ENCODE peak calls at places on chromosome 3, in eight cellular contexts. C, Z, T, D, R, S, I and J are unnamed samples.

GRCh38 chr3:44913868-44914468 is 39.6 kb downstream of the TGM4 start:
- DNase-seq in C (peak), Z (peak), T (peak), D (peak), R (peak), S (no peak), I (peak), J (no peak)

GRCh38 chr3:182484682-182485081 is 308.6 kb upstream of the ATP11B start:
- DNase-seq in C (no peak), Z (no peak), T (no peak), D (no peak), R (no peak), S (no peak), I (no peak), J (no peak)

GRCh38 chr3:49385617-49386016 is 26.2 kb downstream of the RHOA start:
- DNase-seq in C (no peak), Z (no peak), T (no peak), D (no peak), R (no peak), S (no peak), I (no peak), J (no peak)

GRCh38 chr3:94525039-94525438 is 462.2 kb downstream of the NSUN3 start:
- DNase-seq in C (no peak), Z (peak), T (no peak), D (peak), R (peak), S (no peak), I (no peak), J (peak)

GRCh38 chr3:17046623-17047022 is 161.9 kb downstream of the PLCL2 start:
- DNase-seq in C (no peak), Z (no peak), T (no peak), D (no peak), R (no peak), S (no peak), I (no peak), J (no peak)

GRCh38 chr3:95280711-95281352 is 1218.0 kb downstream of the NSUN3 start:
- DNase-seq in C (no peak), Z (no peak), T (no peak), D (no peak), R (no peak), S (no peak), I (no peak), J (no peak)

GRCh38 chr3:52722491-52722890 is 16.6 kb downstream of the SPCS1 start:
- DNase-seq in C (no peak), Z (no peak), T (no peak), D (no peak), R (no peak), S (no peak), I (no peak), J (no peak)

GRCh38 chr3:17642474-17642873 is 100.0 kb downstream of the TBC1D5 start:
- DNase-seq in C (no peak), Z (no peak), T (no peak), D (no peak), R (no peak), S (no peak), I (no peak), J (no peak)

GRCh38 chr3:18740631-18741583 is 315.8 kb upstream of the SATB1 start:
- DNase-seq in C (peak), Z (no peak), T (no peak), D (no peak), R (no peak), S (no peak), I (no peak), J (no peak)

GRCh38 chr3:153285194-153285641 is 123.2 kb downstream of the RAP2B start:
- DNase-seq in C (no peak), Z (no peak), T (no peak), D (no peak), R (peak), S (no peak), I (no peak), J (no peak)

GRCh38 chr3:50237754-50238548 is 1.9 kb downstream of the GNAI2 start:
- DNase-seq in C (peak), Z (peak), T (peak), D (no peak), R (peak), S (peak), I (peak), J (peak)

GRCh38 chr3:12994357-12994606 is 78.9 kb downstream of the IQSEC1 start:
- DNase-seq in C (peak), Z (peak), T (peak), D (no peak), R (peak), S (no peak), I (no peak), J (no peak)

GRCh38 chr3:139123377-139124095 is 78.8 kb upstream of the PRR23C start:
- DNase-seq in C (no peak), Z (no peak), T (no peak), D (no peak), R (no peak), S (no peak), I (no peak), J (no peak)

GRCh38 chr3:54120657-54121403 is 1.5 kb upstream of the CACNA2D3 start:
- DNase-seq in C (no peak), Z (peak), T (no peak), D (no peak), R (no peak), S (no peak), I (no peak), J (no peak)

GRCh38 chr3:54857343-54857742 is 70.5 kb downstream of the LRTM1 start:
- DNase-seq in C (no peak), Z (no peak), T (no peak), D (no peak), R (no peak), S (no peak), I (no peak), J (no peak)

GRCh38 chr3:2354702-2355101 is 256.0 kb downstream of the CNTN4 start:
- DNase-seq in C (no peak), Z (no peak), T (no peak), D (no peak), R (no peak), S (no peak), I (no peak), J (no peak)

GRCh38 chr3:186933801-186934200 is 3.5 kb downstream of the ST6GAL1 start:
- DNase-seq in C (no peak), Z (no peak), T (no peak), D (no peak), R (no peak), S (no peak), I (no peak), J (no peak)

GRCh38 chr3:128794067-128794768 is 68.2 kb downstream of the RAB7A start:
- DNase-seq in C (no peak), Z (no peak), T (no peak), D (no peak), R (no peak), S (no peak), I (no peak), J (no peak)

GRCh38 chr3:125207949-125208568 is 4.5 kb downstream of the SLC12A8 start:
- DNase-seq in C (no peak), Z (no peak), T (no peak), D (no peak), R (no peak), S (no peak), I (no peak), J (no peak)

GRCh38 chr3:15858547-15859506 is 61.0 kb upstream of the ANKRD28 start:
- DNase-seq in C (peak), Z (peak), T (peak), D (peak), R (peak), S (peak), I (peak), J (no peak)

GRCh38 chr3:8452112-8452511 is 49.5 kb upstream of the LMCD1 start:
- DNase-seq in C (no peak), Z (no peak), T (no peak), D (no peak), R (no peak), S (no peak), I (no peak), J (no peak)

GRCh38 chr3:82080261-82080660 is 318.8 kb upstream of the GBE1 start:
- DNase-seq in C (no peak), Z (no peak), T (no peak), D (no peak), R (no peak), S (no peak), I (no peak), J (no peak)

GRCh38 chr3:14608298-14608697 is 43.3 kb upstream of the CCDC174 start:
- DNase-seq in C (no peak), Z (no peak), T (no peak), D (no peak), R (no peak), S (no peak), I (no peak), J (no peak)

GRCh38 chr3:170391108-170391507 is 27.6 kb upstream of the CLDN11 start:
- DNase-seq in C (no peak), Z (no peak), T (no peak), D (no peak), R (no peak), S (no peak), I (no peak), J (no peak)

GRCh38 chr3:72177075-72178050 is 392.4 kb upstream of the PROK2 start:
- DNase-seq in C (peak), Z (peak), T (peak), D (no peak), R (peak), S (peak), I (no peak), J (no peak)
- H3K4me3 ChIP-seq in C (no peak), Z (no peak), T (peak), D (no peak), R (peak), S (peak), I (no peak), J (peak)

GRCh38 chr3:132448211-132448961 is 31.1 kb downstream of the DNAJC13 start:
- DNase-seq in C (no peak), Z (peak), T (peak), D (no peak), R (peak), S (no peak), I (no peak), J (peak)
- H3K27ac ChIP-seq in C (peak), Z (no peak), T (peak), D (no peak), R (peak), S (no peak), I (no peak), J (no peak)

GRCh38 chr3:136195258-136196063 is 674 bp downstream of the MSL2 start:
- DNase-seq in C (peak), Z (peak), T (peak), D (peak), R (peak), S (peak), I (peak), J (peak)
- TF ChIP-seq POLR2A in C (peak), Z (peak), T (no peak), D (no peak), R (no peak), S (no peak), I (peak), J (no peak)

GRCh38 chr3:113623827-113624226 is 72.6 kb downstream of the USF3 start:
- DNase-seq in C (no peak), Z (no peak), T (no peak), D (no peak), R (no peak), S (no peak), I (no peak), J (no peak)

GRCh38 chr3:113628788-113629187 is 67.7 kb downstream of the USF3 start:
- DNase-seq in C (no peak), Z (no peak), T (no peak), D (no peak), R (no peak), S (no peak), I (no peak), J (no peak)

GRCh38 chr3:113628316-113628715 is 68.1 kb downstream of the USF3 start:
- DNase-seq in C (no peak), Z (no peak), T (no peak), D (no peak), R (no peak), S (no peak), I (no peak), J (no peak)

GRCh38 chr3:113625724-113626348 is 70.6 kb downstream of the USF3 start:
- DNase-seq in C (no peak), Z (no peak), T (no peak), D (no peak), R (no peak), S (no peak), I (no peak), J (no peak)

DNA sequence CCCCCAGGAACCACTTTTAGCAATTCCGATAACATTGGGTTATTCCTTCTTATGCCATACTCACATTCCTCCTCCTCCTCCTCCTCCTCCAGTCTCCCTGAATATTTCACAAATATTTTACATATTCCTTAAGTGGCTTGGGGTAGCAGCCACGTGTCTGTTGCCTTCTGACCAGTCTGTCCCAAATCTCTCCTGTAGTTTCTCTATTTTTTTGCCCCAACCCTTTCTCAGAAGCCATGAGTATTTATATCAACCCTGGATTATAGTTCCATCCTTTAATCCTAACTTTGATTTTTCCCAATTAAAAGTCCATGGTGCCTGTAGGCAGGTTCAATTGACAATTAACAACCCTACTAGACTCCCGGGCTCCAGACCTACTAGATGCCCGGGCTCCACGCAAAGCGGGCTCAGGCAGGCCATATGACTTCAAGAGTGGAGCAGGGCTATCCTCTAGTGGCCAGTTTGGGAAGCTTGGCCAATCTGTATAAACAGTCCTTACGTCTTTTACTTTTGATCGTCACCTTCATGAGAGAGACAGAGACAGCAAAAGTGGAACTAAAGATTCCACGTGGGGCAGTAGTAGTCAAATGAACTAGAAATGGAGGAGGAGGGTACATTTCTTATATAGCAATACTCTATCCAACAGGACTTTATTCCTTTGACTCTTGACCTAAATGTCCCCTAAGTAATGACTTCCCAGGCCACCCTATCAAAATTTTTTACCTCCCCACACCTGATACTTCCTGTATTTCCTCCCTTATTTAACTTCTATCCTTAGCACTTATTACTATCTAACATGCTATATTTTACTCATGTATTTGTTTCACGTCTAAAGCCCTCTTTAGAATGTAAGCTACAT is 69.7 kb downstream of the USF3 start:
- DNase-seq in C (peak), Z (peak), T (peak), D (peak), R (peak), S (no peak), I (no peak), J (peak)
- H3K4me3 ChIP-seq in C (no peak), Z (no peak), T (no peak), D (peak), R (peak), S (peak), I (no peak), J (no peak)

GRCh38 chr3:135034291-135034768 is 239.3 kb downstream of the EPHB1 start:
- DNase-seq in C (no peak), Z (no peak), T (no peak), D (no peak), R (no peak), S (no peak), I (no peak), J (no peak)
- H3K27ac ChIP-seq in C (no peak), Z (no peak), T (no peak), D (no peak), R (no peak), S (no peak), I (no peak), J (no peak)

DNA sequence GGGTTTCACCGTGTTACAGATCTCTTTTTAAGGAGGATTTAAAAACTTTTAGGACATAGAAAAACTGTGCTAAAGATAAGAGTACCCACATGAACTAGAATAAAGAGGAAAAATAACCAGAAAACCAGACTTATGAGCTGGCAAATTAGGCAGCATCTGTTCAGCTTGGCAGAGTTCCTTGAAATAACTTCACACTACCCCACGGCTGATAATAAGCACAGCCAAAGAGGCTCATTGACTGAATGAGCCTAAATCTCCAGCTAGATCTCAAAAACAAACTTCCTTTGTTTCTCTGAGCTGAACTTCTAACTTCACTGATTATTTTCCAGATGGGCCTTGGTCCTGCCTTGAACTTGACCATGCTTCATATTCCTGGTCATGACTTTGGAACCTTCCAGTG is 26.7 kb upstream of the PIK3R4 start:
- DNase-seq in C (no peak), Z (no peak), T (no peak), D (no peak), R (no peak), S (no peak), I (no peak), J (no peak)
- TF ChIP-seq POLR2A in C (no peak), Z (no peak), T (no peak), D (no peak), R (no peak), S (no peak), I (no peak), J (no peak)